ENCODE peak calls at places on chromosomes 4 and X, in six cellular contexts. C is natural killer cell; H is effector CD4-positive, alpha-beta T cell; W is sciatic nerve; U is AG08395; M is kidney glomerular epithelial cell. S is an unnamed sample.

GRCh38 chr4:146346276-146346675 is 131.9 kb downstream of the REELD1 start:
- DNase-seq in C (no peak), H (no peak), W (no peak), U (no peak), M (no peak), S (no peak)

GRCh38 chrX:50579955-50580354 is 109.3 kb upstream of the DGKK start:
- DNase-seq in C (peak), H (peak), W (no peak), U (peak), M (peak), S (peak)

GRCh38 chrX:4265036-4265435 is 551.6 kb upstream of the PRKX start:
- DNase-seq in C (no peak), H (no peak), W (no peak), U (no peak), M (no peak), S (no peak)

GRCh38 chrX:69324851-69325250 is 159.6 kb upstream of the PJA1 start:
- DNase-seq in C (no peak), H (no peak), W (no peak), U (no peak), M (no peak), S (no peak)

GRCh38 chr4:101977096-101977495 is 186.6 kb downstream of the BANK1 start:
- DNase-seq in C (no peak), H (no peak), W (no peak), U (peak), M (peak), S (no peak)

GRCh38 chr4:180380733-180381132 is 1862.5 kb upstream of the TENM3 start:
- DNase-seq in C (no peak), H (no peak), W (no peak), U (no peak), M (peak), S (no peak)

GRCh38 chr4:87574996-87575395 is 33.3 kb upstream of the DSPP start:
- DNase-seq in C (no peak), H (no peak), W (no peak), U (no peak), M (no peak), S (no peak)

GRCh38 chr4:56049428-56050212 is 100.9 kb downstream of the CEP135 start:
- DNase-seq in C (no peak), H (no peak), W (peak), U (no peak), M (peak), S (no peak)

GRCh38 chrX:2748171-2748814 is 3.5 kb upstream of the XG start:
- DNase-seq in C (no peak), H (no peak), W (no peak), U (no peak), M (no peak), S (no peak)

GRCh38 chrX:10233173-10233572 is 76.4 kb downstream of the CLCN4 start:
- DNase-seq in C (no peak), H (no peak), W (no peak), U (no peak), M (no peak), S (no peak)

GRCh38 chr4:85478576-85478975 is 3.6 kb downstream of the ARHGAP24 start:
- DNase-seq in C (no peak), H (no peak), W (no peak), U (peak), M (no peak), S (no peak)

GRCh38 chrX:42530027-42530426 is 247.9 kb downstream of the PPP1R2C start:
- DNase-seq in C (no peak), H (no peak), W (no peak), U (peak), M (peak), S (no peak)

GRCh38 chr4:7838136-7838782 is 101.4 kb downstream of the AFAP1 start:
- DNase-seq in C (no peak), H (no peak), W (no peak), U (no peak), M (no peak), S (no peak)

GRCh38 chr4:7903686-7904085 is 36.0 kb downstream of the AFAP1 start:
- DNase-seq in C (no peak), H (no peak), W (no peak), U (peak), M (no peak), S (no peak)

GRCh38 chrX:151973851-151974335 is 583 bp downstream of the GABRE start:
- DNase-seq in C (no peak), H (no peak), W (peak), U (peak), M (no peak), S (no peak)

GRCh38 chr4:4791299-4791798 is 68.1 kb upstream of the MSX1 start:
- DNase-seq in C (no peak), H (no peak), W (no peak), U (peak), M (no peak), S (no peak)

GRCh38 chr4:64784125-64784524 is 374.9 kb upstream of the TECRL start:
- DNase-seq in C (no peak), H (no peak), W (no peak), U (no peak), M (peak), S (no peak)

GRCh38 chr4:4866124-4866832 is 6.8 kb downstream of the MSX1 start:
- DNase-seq in C (no peak), H (no peak), W (peak), U (no peak), M (no peak), S (no peak)

GRCh38 chr4:20418865-20419451 is 167.3 kb downstream of the SLIT2 start:
- DNase-seq in C (no peak), H (no peak), W (no peak), U (peak), M (peak), S (no peak)

GRCh38 chrX:110167952-110168451 is 149.9 kb downstream of the AMMECR1 start:
- DNase-seq in C (peak), H (peak), W (no peak), U (no peak), M (no peak), S (peak)

GRCh38 chr4:38529189-38530115 is 134.5 kb upstream of the KLF3 start:
- DNase-seq in C (no peak), H (peak), W (no peak), U (no peak), M (peak), S (peak)

GRCh38 chr4:68182382-68182820 is 52.7 kb upstream of the TMPRSS11F start:
- DNase-seq in C (no peak), H (no peak), W (no peak), U (no peak), M (no peak), S (no peak)

GRCh38 chrX:30876367-30876766 is 12.7 kb downstream of the TAB3 start:
- DNase-seq in C (no peak), H (no peak), W (no peak), U (no peak), M (peak), S (no peak)

GRCh38 chr4:44046491-44046890 is 402.1 kb downstream of the KCTD8 start:
- DNase-seq in C (no peak), H (no peak), W (no peak), U (no peak), M (no peak), S (no peak)

GRCh38 chr4:84403656-84404055 is 95.4 kb downstream of the NKX6-1 start:
- DNase-seq in C (no peak), H (no peak), W (no peak), U (peak), M (no peak), S (no peak)

GRCh38 chr4:154507170-154507569 is 15.6 kb upstream of the DCHS2 start:
- DNase-seq in C (no peak), H (no peak), W (no peak), U (no peak), M (peak), S (no peak)

GRCh38 chrX:102155806-102156179 is at the start of gene BEX5:
- DNase-seq in C (no peak), H (peak), W (no peak), U (no peak), M (peak), S (peak)

GRCh38 chrX:150306002-150306401 is 57.1 kb upstream of the MAMLD1 start:
- DNase-seq in C (no peak), H (no peak), W (no peak), U (no peak), M (no peak), S (no peak)

GRCh38 chr4:13541176-13541604 is 3.1 kb downstream of the NKX3-2 start:
- DNase-seq in C (no peak), H (no peak), W (no peak), U (peak), M (no peak), S (no peak)

GRCh38 chrX:6448003-6448402 is 86.9 kb downstream of the VCX3A start:
- DNase-seq in C (no peak), H (no peak), W (no peak), U (no peak), M (no peak), S (no peak)

GRCh38 chr4:55184600-55185523 is 59.5 kb upstream of the KDR start:
- DNase-seq in C (no peak), H (no peak), W (no peak), U (peak), M (no peak), S (no peak)

GRCh38 chrX:43822015-43822414 is 60.2 kb downstream of the MAOB start:
- DNase-seq in C (no peak), H (no peak), W (no peak), U (no peak), M (peak), S (no peak)

GRCh38 chr4:125390126-125390525 is 75.4 kb downstream of the FAT4 start:
- DNase-seq in C (no peak), H (no peak), W (no peak), U (peak), M (no peak), S (no peak)

GRCh38 chr4:91963489-91963888 is 340.3 kb upstream of the GRID2 start:
- DNase-seq in C (no peak), H (no peak), W (no peak), U (no peak), M (no peak), S (no peak)

GRCh38 chr4:169690787-169691186 is 67.0 kb downstream of the HPF1 start:
- DNase-seq in C (no peak), H (no peak), W (no peak), U (no peak), M (no peak), S (no peak)

GRCh38 chrX:118459494-118459893 is 36.1 kb upstream of the DOCK11 start:
- DNase-seq in C (no peak), H (peak), W (no peak), U (peak), M (peak), S (no peak)

GRCh38 chrX:38841766-38842165 is 40.5 kb downstream of the MID1IP1 start:
- DNase-seq in C (no peak), H (no peak), W (no peak), U (no peak), M (no peak), S (no peak)

GRCh38 chr4:138775890-138776289 is 239.7 kb upstream of the NOCT start:
- DNase-seq in C (no peak), H (no peak), W (no peak), U (no peak), M (no peak), S (no peak)